ENCODE peak calls at places on chromosomes 13 and 19, in six cellular contexts. One of them, this sample, is unnamed.

GRCh38 chr13:25335856-25336255 is 34.4 kb downstream of the NUP58 start:
- DNase-seq in heart left ventricle: no peak
- DNase-seq in ovary: no peak
- DNase-seq in hepatocyte: no peak
- DNase-seq in fibroblast of pulmonary artery: peak; percentile 17
- DNase-seq in colonic mucosa: no peak
- DNase-seq in this sample: no peak

GRCh38 chr19:38361633-38362075 is 12.7 kb upstream of the PSMD8 start:
- DNase-seq in heart left ventricle: peak; percentile 78
- DNase-seq in ovary: peak; percentile 61
- DNase-seq in hepatocyte: peak; percentile 91
- DNase-seq in fibroblast of pulmonary artery: peak; percentile 65
- DNase-seq in colonic mucosa: peak; percentile 84
- DNase-seq in this sample: peak; percentile 38

GRCh38 chr13:112056739-112057433 is 10.1 kb upstream of the SOX1 start:
- DNase-seq in heart left ventricle: no peak
- DNase-seq in ovary: no peak
- DNase-seq in hepatocyte: no peak
- DNase-seq in fibroblast of pulmonary artery: no peak
- DNase-seq in colonic mucosa: no peak
- DNase-seq in this sample: no peak

GRCh38 chr13:101231751-101232428 is 184.4 kb downstream of the NALCN start:
- DNase-seq in heart left ventricle: no peak
- DNase-seq in ovary: no peak
- DNase-seq in hepatocyte: no peak
- DNase-seq in fibroblast of pulmonary artery: no peak
- DNase-seq in colonic mucosa: no peak
- DNase-seq in this sample: peak; percentile 18

GRCh38 chr13:78131811-78132210 is 213.2 kb upstream of the EDNRB start:
- DNase-seq in heart left ventricle: no peak
- DNase-seq in ovary: no peak
- DNase-seq in hepatocyte: no peak
- DNase-seq in fibroblast of pulmonary artery: peak; percentile 26
- DNase-seq in colonic mucosa: no peak
- DNase-seq in this sample: no peak

GRCh38 chr13:41456768-41457588 is at the start of gene RGCC:
- DNase-seq in heart left ventricle: peak; percentile 83
- DNase-seq in ovary: peak; percentile 39
- DNase-seq in hepatocyte: peak; percentile 83
- DNase-seq in fibroblast of pulmonary artery: peak; percentile 55
- DNase-seq in colonic mucosa: peak; percentile 82
- DNase-seq in this sample: peak; percentile 28

GRCh38 chr19:32480321-32480720 is 74.8 kb downstream of the DPY19L3 start:
- DNase-seq in heart left ventricle: no peak
- DNase-seq in ovary: no peak
- DNase-seq in hepatocyte: no peak
- DNase-seq in fibroblast of pulmonary artery: no peak
- DNase-seq in colonic mucosa: no peak
- DNase-seq in this sample: no peak

GRCh38 chr19:38204096-38204495 is 19.9 kb downstream of the DPF1 start:
- DNase-seq in heart left ventricle: no peak
- DNase-seq in ovary: no peak
- DNase-seq in hepatocyte: no peak
- DNase-seq in fibroblast of pulmonary artery: no peak
- DNase-seq in colonic mucosa: no peak
- DNase-seq in this sample: no peak

GRCh38 chr13:44373247-44373600 is 400 bp upstream of the SERP2 start:
- DNase-seq in heart left ventricle: no peak
- DNase-seq in ovary: no peak
- DNase-seq in hepatocyte: no peak
- DNase-seq in fibroblast of pulmonary artery: no peak
- DNase-seq in colonic mucosa: no peak
- DNase-seq in this sample: no peak

GRCh38 chr13:63403726-63404125 is 1988.1 kb upstream of the PCDH20 start:
- DNase-seq in heart left ventricle: no peak
- DNase-seq in ovary: no peak
- DNase-seq in hepatocyte: no peak
- DNase-seq in fibroblast of pulmonary artery: peak; percentile 6
- DNase-seq in colonic mucosa: no peak
- DNase-seq in this sample: no peak

GRCh38 chr19:35505956-35506355 is 7.5 kb downstream of the DMKN start:
- DNase-seq in heart left ventricle: no peak
- DNase-seq in ovary: no peak
- DNase-seq in hepatocyte: no peak
- DNase-seq in fibroblast of pulmonary artery: no peak
- DNase-seq in colonic mucosa: no peak
- DNase-seq in this sample: no peak

GRCh38 chr19:8423821-8424223 is 10.7 kb downstream of the MARCHF2 start:
- DNase-seq in heart left ventricle: peak; percentile 96
- DNase-seq in ovary: peak; percentile 88
- DNase-seq in hepatocyte: peak; percentile 96
- DNase-seq in fibroblast of pulmonary artery: peak; percentile 99
- DNase-seq in colonic mucosa: peak; percentile 86
- DNase-seq in this sample: peak; percentile 71

GRCh38 chr13:43572601-43573360 is 214.0 kb downstream of the ENOX1 start:
- DNase-seq in heart left ventricle: no peak
- DNase-seq in ovary: no peak
- DNase-seq in hepatocyte: no peak
- DNase-seq in fibroblast of pulmonary artery: peak; percentile 17
- DNase-seq in colonic mucosa: no peak
- DNase-seq in this sample: no peak

GRCh38 chr19:36257512-36257876 is 42.6 kb downstream of the ZNF146 start:
- DNase-seq in heart left ventricle: peak; percentile 66
- DNase-seq in ovary: peak; percentile 49
- DNase-seq in hepatocyte: no peak
- DNase-seq in fibroblast of pulmonary artery: no peak
- DNase-seq in colonic mucosa: no peak
- DNase-seq in this sample: no peak

GRCh38 chr19:33024398-33024797 is 40.3 kb downstream of the RHPN2 start:
- DNase-seq in heart left ventricle: no peak
- DNase-seq in ovary: no peak
- DNase-seq in hepatocyte: no peak
- DNase-seq in fibroblast of pulmonary artery: no peak
- DNase-seq in colonic mucosa: no peak
- DNase-seq in this sample: no peak

GRCh38 chr13:38970380-38971051 is 20.1 kb downstream of the STOML3 start:
- DNase-seq in heart left ventricle: no peak
- DNase-seq in ovary: no peak
- DNase-seq in hepatocyte: no peak
- DNase-seq in fibroblast of pulmonary artery: no peak
- DNase-seq in colonic mucosa: no peak
- DNase-seq in this sample: no peak
- TF ChIP-seq CTCF in heart left ventricle: no peak
- TF ChIP-seq CTCF in ovary: no peak
- TF ChIP-seq CTCF in hepatocyte: peak; percentile 26
- TF ChIP-seq CTCF in fibroblast of pulmonary artery: no peak
- TF ChIP-seq CTCF in colonic mucosa: no peak
- TF ChIP-seq CTCF in this sample: no peak

DNA sequence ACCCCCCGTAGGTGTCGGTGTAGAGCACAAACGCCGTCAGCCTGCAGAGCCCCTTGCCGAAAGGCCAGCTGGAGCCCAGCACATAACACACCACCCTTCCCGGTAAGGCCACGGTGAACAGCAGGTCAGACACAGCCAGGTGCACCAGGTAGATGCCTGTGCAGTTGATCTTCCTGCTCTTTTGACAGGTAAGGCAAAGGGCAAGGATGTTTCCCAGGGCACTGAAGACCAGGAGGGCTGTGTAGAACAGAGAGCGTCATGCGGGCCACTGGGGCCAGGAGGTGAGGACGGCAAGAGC is 92.6 kb upstream of the TM9SF2 start:
- DNase-seq in heart left ventricle: no peak
- DNase-seq in ovary: no peak
- DNase-seq in hepatocyte: no peak
- DNase-seq in fibroblast of pulmonary artery: no peak
- DNase-seq in colonic mucosa: no peak
- DNase-seq in this sample: no peak
- H3K4me3 ChIP-seq in heart left ventricle: no peak overlapping the region
- H3K4me3 ChIP-seq in ovary: no peak overlapping the region
- H3K4me3 ChIP-seq in hepatocyte: no peak overlapping the region
- H3K4me3 ChIP-seq in fibroblast of pulmonary artery: no peak overlapping the region
- H3K4me3 ChIP-seq in colonic mucosa: no peak overlapping the region
- H3K4me3 ChIP-seq in this sample: no peak overlapping the region

DNA sequence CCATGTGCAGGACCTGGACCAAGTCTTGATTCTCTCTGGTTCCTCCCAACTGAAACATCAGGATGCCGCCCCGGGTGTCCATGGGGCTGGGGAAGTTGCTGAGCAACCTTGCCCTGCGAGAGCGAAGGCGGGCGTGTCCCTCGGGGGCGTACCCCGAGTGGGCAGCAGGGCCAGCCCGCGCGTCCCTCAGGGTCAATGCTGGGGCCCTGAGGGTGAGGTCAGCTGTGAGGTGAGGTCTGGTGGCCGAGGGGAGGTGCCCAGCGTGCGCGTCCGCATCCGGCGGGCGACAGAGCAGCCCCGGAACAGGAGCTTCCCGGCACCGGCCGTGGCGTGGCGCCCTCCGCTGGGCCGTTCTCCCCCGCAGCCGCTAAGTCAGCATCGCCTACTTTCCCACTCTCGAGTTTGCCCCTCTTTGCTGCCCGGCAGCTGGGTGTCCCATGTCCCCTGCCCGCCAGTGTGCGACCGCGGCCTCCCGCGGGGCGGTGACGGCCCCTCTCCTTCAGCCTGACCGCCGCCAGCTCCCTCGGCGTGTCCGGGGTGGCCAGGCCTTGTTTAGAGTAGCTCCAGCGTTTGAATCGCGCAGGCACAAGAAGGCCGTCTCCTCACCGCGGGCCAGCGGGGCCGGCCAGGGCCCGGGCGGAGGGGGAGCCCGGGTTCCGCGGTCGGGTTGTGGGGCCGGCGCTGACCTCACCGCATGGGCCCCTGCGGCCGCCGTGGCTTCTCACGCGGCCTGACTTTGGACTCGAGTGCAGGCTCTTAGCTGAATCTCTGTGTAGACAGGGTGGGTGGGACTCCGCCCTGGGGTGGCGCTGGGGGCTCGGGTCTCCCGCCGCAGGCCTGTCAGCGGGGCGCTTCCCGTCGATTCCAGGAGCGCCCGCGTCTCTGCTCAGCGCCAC is 33.0 kb downstream of the GJA3 start:
- DNase-seq in heart left ventricle: peak; percentile 82
- DNase-seq in ovary: peak; percentile 70
- DNase-seq in hepatocyte: peak; percentile 81
- DNase-seq in fibroblast of pulmonary artery: peak; percentile 44
- DNase-seq in colonic mucosa: peak; percentile 69
- DNase-seq in this sample: no peak
- TF ChIP-seq CTCF in heart left ventricle: peak; percentile 40
- TF ChIP-seq CTCF in ovary: peak; percentile 41
- TF ChIP-seq CTCF in hepatocyte: peak; percentile 57
- TF ChIP-seq CTCF in fibroblast of pulmonary artery: peak; percentile 27
- TF ChIP-seq CTCF in colonic mucosa: no peak
- TF ChIP-seq CTCF in this sample: peak; percentile 54

GRCh38 chr13:114128348-114128623 is 4.1 kb downstream of the RASA3 start:
- DNase-seq in heart left ventricle: no peak
- DNase-seq in ovary: no peak
- DNase-seq in hepatocyte: no peak
- DNase-seq in fibroblast of pulmonary artery: no peak
- DNase-seq in colonic mucosa: no peak
- DNase-seq in this sample: no peak
- H3K4me3 ChIP-seq in heart left ventricle: peak overlapping the region; percentile 25
- H3K4me3 ChIP-seq in ovary: no peak overlapping the region
- H3K4me3 ChIP-seq in hepatocyte: no peak overlapping the region
- H3K4me3 ChIP-seq in fibroblast of pulmonary artery: no peak overlapping the region
- H3K4me3 ChIP-seq in colonic mucosa: peak overlapping the region; percentile 16
- H3K4me3 ChIP-seq in this sample: no peak overlapping the region

GRCh38 chr19:30082168-30082567 is 140.1 kb downstream of the URI1 start:
- DNase-seq in heart left ventricle: no peak
- DNase-seq in ovary: no peak
- DNase-seq in hepatocyte: no peak
- DNase-seq in fibroblast of pulmonary artery: no peak
- DNase-seq in colonic mucosa: no peak
- DNase-seq in this sample: no peak
- TF ChIP-seq CTCF in heart left ventricle: no peak
- TF ChIP-seq CTCF in ovary: no peak
- TF ChIP-seq CTCF in hepatocyte: no peak
- TF ChIP-seq CTCF in fibroblast of pulmonary artery: no peak
- TF ChIP-seq CTCF in colonic mucosa: no peak
- TF ChIP-seq CTCF in this sample: no peak

DNA sequence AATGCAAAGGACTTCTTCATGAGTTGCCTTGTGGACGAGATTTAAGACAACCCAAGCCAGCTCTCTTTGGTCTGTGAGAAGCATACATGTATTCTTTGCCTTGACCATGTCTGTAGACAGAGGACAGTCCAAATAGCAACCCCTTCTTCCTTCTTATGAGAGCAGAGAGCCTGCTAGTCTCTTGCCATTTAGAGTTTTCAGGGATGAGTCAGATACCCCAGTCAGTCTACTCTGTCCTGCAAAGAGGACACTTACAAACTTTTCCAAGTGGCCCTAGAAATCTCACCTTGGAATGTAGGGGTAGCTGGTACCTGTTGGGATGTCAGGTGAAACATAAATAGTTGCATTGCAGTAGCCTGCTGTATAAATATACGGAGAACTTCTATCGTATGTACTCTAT is 36.7 kb downstream of the DNAJC3 start:
- DNase-seq in heart left ventricle: no peak
- DNase-seq in ovary: no peak
- DNase-seq in hepatocyte: no peak
- DNase-seq in fibroblast of pulmonary artery: no peak
- DNase-seq in colonic mucosa: no peak
- DNase-seq in this sample: no peak
- H3K4me3 ChIP-seq in heart left ventricle: no peak overlapping the region
- H3K4me3 ChIP-seq in ovary: no peak overlapping the region
- H3K4me3 ChIP-seq in hepatocyte: no peak overlapping the region
- H3K4me3 ChIP-seq in fibroblast of pulmonary artery: no peak overlapping the region
- H3K4me3 ChIP-seq in colonic mucosa: no peak overlapping the region
- H3K4me3 ChIP-seq in this sample: no peak overlapping the region

DNA sequence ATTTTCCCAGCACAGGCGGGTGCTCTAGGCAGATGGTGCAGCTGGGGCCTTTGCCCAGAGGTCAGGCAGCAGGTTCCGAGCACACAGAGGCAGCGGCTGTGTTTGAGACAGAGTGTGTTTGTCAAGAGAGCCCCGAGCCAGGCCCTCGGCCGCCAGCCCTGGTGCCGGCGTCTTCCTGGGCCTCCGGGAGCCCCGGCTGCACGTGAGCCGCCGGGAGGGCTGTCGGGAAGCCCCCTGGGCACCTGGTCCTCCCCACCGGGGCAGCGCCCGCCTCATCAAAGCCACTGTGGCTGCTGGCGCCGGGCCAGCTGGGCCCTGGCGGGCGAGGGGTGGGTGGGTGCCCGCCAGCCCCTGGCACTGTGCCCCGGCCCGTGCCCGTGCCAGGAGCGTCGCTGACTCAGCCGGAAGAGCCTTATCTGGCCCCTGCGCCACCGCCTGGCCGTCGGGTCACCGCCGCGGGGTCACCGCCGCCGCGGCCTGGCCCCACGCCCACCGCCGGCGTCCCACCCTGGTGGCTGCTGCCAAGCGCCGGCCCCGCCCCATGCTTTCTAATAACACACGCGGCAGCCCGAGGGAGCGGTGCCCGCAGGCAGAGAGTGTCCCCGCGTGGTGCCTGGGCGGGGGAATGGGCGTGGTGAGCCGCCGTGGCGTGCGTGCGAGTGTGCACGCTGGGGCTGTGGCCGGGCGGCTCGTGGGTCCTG is 14.9 kb downstream of the ARID3A start:
- DNase-seq in heart left ventricle: peak; percentile 69
- DNase-seq in ovary: peak; percentile 48
- DNase-seq in hepatocyte: no peak
- DNase-seq in fibroblast of pulmonary artery: no peak
- DNase-seq in colonic mucosa: peak; percentile 77
- DNase-seq in this sample: no peak
- TF ChIP-seq CTCF in heart left ventricle: no peak
- TF ChIP-seq CTCF in ovary: no peak
- TF ChIP-seq CTCF in hepatocyte: no peak
- TF ChIP-seq CTCF in fibroblast of pulmonary artery: no peak
- TF ChIP-seq CTCF in colonic mucosa: no peak
- TF ChIP-seq CTCF in this sample: no peak